ENCODE peak calls at places on chromosomes 13 and 19, in ten cellular contexts. A, E, M, D, Z, U, G, I, L and Y are unnamed samples.

GRCh38 chr13:37075164-37075563 is 15.7 kb upstream of the SUPT20H start:
- DNase-seq in A (no peak), E (no peak), M (no peak), D (no peak), Z (no peak), U (no peak), G (no peak), I (no peak), L (no peak), Y (no peak)

GRCh38 chr19:4066176-4066606 is 508 bp downstream of the ZBTB7A start:
- DNase-seq in A (no peak), E (peak; percentile 52), M (peak; percentile 60), D (no peak), Z (no peak), U (no peak), G (no peak), I (no peak), L (peak; percentile 50), Y (peak; percentile 81)

GRCh38 chr19:47778089-47778953 is at the start of gene SELENOW:
- DNase-seq in A (peak; percentile 79), E (peak; percentile 88), M (peak; percentile 77), D (peak; percentile 66), Z (peak; percentile 43), U (peak; percentile 92), G (no peak), I (peak; percentile 79), L (peak; percentile 64), Y (peak; percentile 90)

GRCh38 chr13:49020940-49021548 is 45.3 kb downstream of the FNDC3A start:
- DNase-seq in A (peak; percentile 14), E (no peak), M (no peak), D (peak; percentile 29), Z (no peak), U (no peak), G (no peak), I (no peak), L (no peak), Y (no peak)

GRCh38 chr13:21749410-21749809 is 78.5 kb downstream of the FGF9 start:
- DNase-seq in A (no peak), E (no peak), M (no peak), D (peak; percentile 24), Z (no peak), U (no peak), G (no peak), I (peak; percentile 10), L (no peak), Y (no peak)

GRCh38 chr19:33797821-33798633 is 1.4 kb downstream of the KCTD15 start:
- DNase-seq in A (peak; percentile 66), E (peak; percentile 73), M (peak; percentile 16), D (peak; percentile 40), Z (peak; percentile 69), U (peak; percentile 80), G (no peak), I (no peak), L (no peak), Y (peak; percentile 76)

GRCh38 chr13:103873725-103874124 is 807.5 kb upstream of the SLC10A2 start:
- DNase-seq in A (no peak), E (no peak), M (no peak), D (no peak), Z (no peak), U (no peak), G (no peak), I (no peak), L (no peak), Y (no peak)

GRCh38 chr13:110856941-110857835 is 57.7 kb downstream of the ANKRD10 start:
- DNase-seq in A (no peak), E (no peak), M (no peak), D (no peak), Z (no peak), U (no peak), G (no peak), I (no peak), L (no peak), Y (no peak)

GRCh38 chr13:45024847-45025246 is 35.5 kb downstream of the GPALPP1 start:
- DNase-seq in A (no peak), E (no peak), M (no peak), D (no peak), Z (no peak), U (no peak), G (no peak), I (no peak), L (no peak), Y (no peak)